ENCODE peak calls at places on chromosomes 13 and 19, in six cellular contexts. F is cardiac muscle cell, B is foreskin fibroblast, M is testis, U is Caco-2, S is choroid plexus epithelial cell. R is an unnamed sample.

GRCh38 chr13:23671367-23671766 is 101.2 kb downstream of the TNFRSF19 start:
- DNase-seq in F (no peak), B (no peak), M (no peak), U (no peak), S (no peak), R (peak)

GRCh38 chr19:40055832-40056504 is at the start of gene ZNF780B:
- DNase-seq in F (peak), B (peak), M (peak), U (peak), S (peak), R (peak)

GRCh38 chr13:67408823-67409222 is 178.7 kb upstream of the PCDH9 start:
- DNase-seq in F (peak), B (no peak), M (no peak), U (no peak), S (peak), R (peak)

GRCh38 chr13:93502071-93502470 is 275.5 kb downstream of the GPC6 start:
- DNase-seq in F (no peak), B (no peak), M (no peak), U (no peak), S (no peak), R (no peak)

GRCh38 chr13:109976206-109976997 is 190.0 kb upstream of the IRS2 start:
- DNase-seq in F (no peak), B (no peak), M (no peak), U (no peak), S (no peak), R (no peak)

GRCh38 chr13:49112782-49113525 is 107.2 kb upstream of the MLNR start:
- DNase-seq in F (peak), B (no peak), M (no peak), U (no peak), S (no peak), R (no peak)

GRCh38 chr19:35062942-35063341 is 21.4 kb downstream of the HPN start:
- DNase-seq in F (no peak), B (no peak), M (no peak), U (no peak), S (no peak), R (no peak)

GRCh38 chr19:28569132-28570114 is 643.5 kb downstream of the UQCRFS1 start:
- DNase-seq in F (no peak), B (no peak), M (no peak), U (no peak), S (no peak), R (no peak)

GRCh38 chr13:75566658-75567057 is 17.1 kb downstream of the UCHL3 start:
- DNase-seq in F (peak), B (peak), M (no peak), U (no peak), S (peak), R (peak)

GRCh38 chr13:111204438-111205177 is 89.5 kb downstream of the ARHGEF7 start:
- DNase-seq in F (peak), B (peak), M (no peak), U (peak), S (peak), R (peak)

DNA sequence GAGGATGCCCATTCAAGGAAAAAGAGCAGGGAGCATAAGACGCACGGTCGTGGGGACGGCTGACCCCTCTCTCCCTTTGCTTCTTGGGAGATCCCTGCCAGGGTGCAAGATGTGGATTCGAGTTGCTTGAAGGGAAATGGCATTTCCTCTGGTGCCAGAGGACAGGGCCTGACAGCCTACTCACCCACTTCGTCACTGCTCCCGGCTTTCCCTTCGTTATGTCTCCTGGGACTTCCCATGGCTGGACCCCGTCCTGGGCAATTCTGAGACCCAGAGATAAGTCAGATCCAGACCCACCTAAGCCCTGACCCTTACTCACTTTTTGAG is 1.2 kb downstream of the TBC1D17 start:
- DNase-seq in F (no peak), B (no peak), M (no peak), U (no peak), S (no peak), R (no peak)
- H3K4me3 ChIP-seq in F (peak), B (peak), M (no peak), U (peak), S (no peak), R (peak)

GRCh38 chr13:54758795-54759194 is 1730.2 kb downstream of the OLFM4 start:
- DNase-seq in F (no peak), B (no peak), M (no peak), U (no peak), S (no peak), R (no peak)
- TF ChIP-seq CTCF in F (no peak), B (no peak), M (no peak), U (no peak), S (no peak), R (no peak)

GRCh38 chr19:53553159-53553558 is 15.2 kb downstream of the ZNF331 start:
- DNase-seq in F (no peak), B (no peak), M (no peak), U (no peak), S (no peak), R (no peak)

GRCh38 chr19:53552001-53552721 is 14.2 kb downstream of the ZNF331 start:
- DNase-seq in F (no peak), B (no peak), M (no peak), U (no peak), S (no peak), R (no peak)

GRCh38 chr19:53555352-53555751 is 17.4 kb downstream of the ZNF331 start:
- DNase-seq in F (no peak), B (no peak), M (no peak), U (no peak), S (no peak), R (no peak)

GRCh38 chr19:53553865-53554791 is 16.2 kb downstream of the ZNF331 start:
- DNase-seq in F (peak), B (peak), M (peak), U (peak), S (peak), R (peak)

GRCh38 chr19:53554804-53555203 is 16.9 kb downstream of the ZNF331 start:
- DNase-seq in F (no peak), B (no peak), M (no peak), U (no peak), S (no peak), R (no peak)
- H3K4me3 ChIP-seq in F (peak), B (peak), M (peak), U (peak), S (peak), R (peak)

DNA sequence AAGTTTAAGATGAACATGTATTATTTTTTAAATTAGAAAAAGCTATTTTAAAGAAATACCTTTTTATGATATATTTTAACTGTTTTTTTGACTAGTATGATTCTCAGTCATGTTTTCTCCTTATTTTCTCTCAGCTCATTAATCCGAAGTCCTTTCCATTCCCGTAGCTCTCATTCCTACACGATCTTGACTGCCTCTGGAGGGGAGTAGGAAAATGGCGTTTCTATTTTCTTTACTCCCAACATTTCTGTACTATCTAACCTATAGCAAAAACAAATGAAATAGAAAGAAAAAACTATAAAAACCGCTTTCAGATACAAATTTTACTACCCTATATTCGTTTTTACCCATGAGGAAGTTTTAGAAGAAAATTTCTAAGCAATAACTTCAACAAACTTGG is 343.8 kb downstream of the RBM26 start:
- DNase-seq in F (no peak), B (no peak), M (no peak), U (no peak), S (no peak), R (no peak)
- TF ChIP-seq CTCF in F (no peak), B (no peak), M (no peak), U (no peak), S (no peak), R (no peak)

GRCh38 chr19:48837081-48837524 is 812 bp upstream of the HSD17B14 start:
- DNase-seq in F (peak), B (peak), M (peak), U (no peak), S (peak), R (peak)
- H3K4me3 ChIP-seq in F (peak), B (peak), M (peak), U (peak), S (peak), R (peak)

DNA sequence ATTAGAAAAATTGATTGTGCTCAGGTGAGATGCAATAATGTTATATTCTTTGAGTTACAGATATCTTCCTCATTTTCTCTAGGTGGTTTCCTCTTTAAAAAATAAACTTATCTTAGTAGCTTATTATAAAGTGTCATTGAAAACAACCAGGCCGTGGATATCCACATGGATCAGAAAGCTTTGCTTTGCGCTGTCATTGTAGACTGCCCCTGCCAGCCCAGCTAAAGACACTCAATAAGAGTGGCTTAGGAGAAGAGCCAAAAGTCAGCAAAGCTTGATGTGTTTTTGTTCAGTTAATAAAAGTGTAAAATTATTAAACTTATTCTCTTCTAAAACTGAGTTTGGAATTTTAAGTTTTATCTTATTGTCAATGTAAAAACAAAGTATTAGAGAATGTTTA is 34.4 kb downstream of the TPP2 start:
- DNase-seq in F (no peak), B (no peak), M (no peak), U (no peak), S (no peak), R (no peak)
- TF ChIP-seq CTCF in F (no peak), B (no peak), M (no peak), U (no peak), S (no peak), R (no peak)

DNA sequence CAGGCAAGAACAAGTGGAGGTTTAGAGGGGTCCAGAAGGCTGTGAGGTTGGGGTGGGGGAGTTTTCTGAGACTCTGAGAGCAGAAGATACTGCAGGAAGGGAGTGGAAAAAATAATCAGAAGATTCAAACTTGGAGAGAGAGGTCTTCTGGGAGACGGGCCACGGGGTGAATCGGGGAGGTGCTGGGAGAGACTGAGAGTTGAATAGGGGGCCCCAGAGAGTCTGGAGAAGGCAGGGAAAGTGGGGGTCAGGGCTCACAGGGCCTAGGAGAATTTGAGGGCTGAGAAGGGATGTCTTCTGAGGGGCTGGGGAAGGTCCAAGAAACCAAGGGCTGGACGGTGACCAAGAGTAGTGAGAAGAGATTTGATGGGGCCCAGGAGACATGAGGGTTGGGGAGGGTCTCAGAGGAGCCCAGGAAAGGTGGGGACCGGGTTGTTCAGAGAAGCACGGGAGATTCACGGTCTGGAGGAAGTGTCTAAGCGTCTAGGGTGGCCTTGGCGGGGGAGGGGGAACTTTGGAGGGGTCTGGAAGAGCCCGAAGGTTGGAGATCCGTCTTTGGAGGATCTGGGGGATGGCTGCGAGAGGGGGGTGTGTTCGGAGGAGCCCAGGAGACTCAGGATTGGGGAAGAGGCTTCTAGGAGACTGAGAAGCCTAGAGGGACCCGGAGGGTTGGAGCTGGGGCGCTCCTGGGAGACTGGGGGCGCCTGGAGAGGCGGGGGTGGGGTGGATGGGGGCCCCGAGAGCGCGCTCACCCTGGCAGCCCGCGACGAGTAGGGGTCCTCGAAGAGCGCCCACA is 1.5 kb downstream of the KCNC3 start:
- DNase-seq in F (no peak), B (no peak), M (no peak), U (no peak), S (no peak), R (no peak)
- H3K4me3 ChIP-seq in F (no peak), B (no peak), M (no peak), U (peak), S (no peak), R (no peak)

GRCh38 chr19:19515764-19516519 is at the start of gene NDUFA13:
- DNase-seq in F (peak), B (peak), M (peak), U (peak), S (peak), R (peak)
- TF ChIP-seq CTCF in F (peak), B (no peak), M (no peak), U (no peak), S (no peak), R (no peak)

DNA sequence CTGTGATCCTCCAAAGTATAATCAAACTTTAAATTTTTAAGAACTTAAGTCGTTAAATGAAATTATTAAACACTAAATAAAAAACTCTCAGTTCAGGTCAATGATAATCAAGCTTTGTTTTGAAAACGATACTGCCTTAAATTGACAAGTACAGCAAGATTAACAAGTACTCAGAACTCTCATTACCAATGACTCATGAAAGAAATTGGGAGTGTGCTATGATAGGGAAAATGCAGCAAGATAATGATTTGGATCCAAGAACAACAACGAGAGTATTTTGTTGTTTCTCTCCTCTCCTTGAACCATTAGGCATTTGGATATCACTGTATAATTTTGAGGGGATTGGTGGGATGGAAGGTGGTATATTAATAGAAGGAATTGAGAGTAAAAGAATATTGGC is 10.2 kb downstream of the N4BP2L2 start:
- DNase-seq in F (peak), B (no peak), M (no peak), U (no peak), S (peak), R (no peak)
- H3K4me3 ChIP-seq in F (no peak), B (no peak), M (no peak), U (no peak), S (no peak), R (no peak)